ENCODE peak calls at places on chromosomes 5 and 9, in eight cellular contexts. One of them, this sample, is unnamed. For H3K4me1, the result is how much of the 10 kb centered on the place peaks cover.

GRCh38 chr5:424259-425110 is 18.5 kb upstream of the EXOC3 start:
- DNase-seq in ovary: no peak
- DNase-seq in stomach: no peak
- DNase-seq in left ventricle myocardium inferior: no peak
- DNase-seq in A549: no peak
- DNase-seq in CD8-positive, alpha-beta T cell: no peak
- DNase-seq in transverse colon: no peak
- DNase-seq in mesendoderm: no peak
- DNase-seq in this sample: no peak

GRCh38 chr5:61228691-61229280 is 66.5 kb upstream of the SMIM15 start:
- DNase-seq in ovary: no peak
- DNase-seq in stomach: no peak
- DNase-seq in left ventricle myocardium inferior: no peak
- DNase-seq in A549: no peak
- DNase-seq in CD8-positive, alpha-beta T cell: no peak
- DNase-seq in transverse colon: no peak
- DNase-seq in mesendoderm: no peak
- DNase-seq in this sample: no peak

GRCh38 chr9:91347370-91347769 is 14.3 kb downstream of the AUH start:
- DNase-seq in ovary: no peak
- DNase-seq in stomach: no peak
- DNase-seq in left ventricle myocardium inferior: no peak
- DNase-seq in A549: no peak
- DNase-seq in CD8-positive, alpha-beta T cell: no peak
- DNase-seq in transverse colon: no peak
- DNase-seq in mesendoderm: no peak
- DNase-seq in this sample: no peak

GRCh38 chr5:56825222-56825824 is 10.0 kb downstream of the MAP3K1 start:
- DNase-seq in ovary: no peak
- DNase-seq in stomach: no peak
- DNase-seq in left ventricle myocardium inferior: no peak
- DNase-seq in A549: no peak
- DNase-seq in CD8-positive, alpha-beta T cell: no peak
- DNase-seq in transverse colon: no peak
- DNase-seq in mesendoderm: peak
- DNase-seq in this sample: no peak

GRCh38 chr5:171577940-171578856 is 158.8 kb downstream of the FGF18 start:
- DNase-seq in ovary: no peak
- DNase-seq in stomach: no peak
- DNase-seq in left ventricle myocardium inferior: peak
- DNase-seq in A549: no peak
- DNase-seq in CD8-positive, alpha-beta T cell: no peak
- DNase-seq in transverse colon: no peak
- DNase-seq in mesendoderm: no peak
- DNase-seq in this sample: peak

GRCh38 chr5:151618907-151619306 is 27.8 kb upstream of the FAT2 start:
- DNase-seq in ovary: no peak
- DNase-seq in stomach: no peak
- DNase-seq in left ventricle myocardium inferior: no peak
- DNase-seq in A549: no peak
- DNase-seq in CD8-positive, alpha-beta T cell: no peak
- DNase-seq in transverse colon: no peak
- DNase-seq in mesendoderm: peak
- DNase-seq in this sample: no peak

GRCh38 chr5:65832603-65833228 is 93.7 kb upstream of the ERBIN start:
- DNase-seq in ovary: no peak
- DNase-seq in stomach: no peak
- DNase-seq in left ventricle myocardium inferior: no peak
- DNase-seq in A549: no peak
- DNase-seq in CD8-positive, alpha-beta T cell: no peak
- DNase-seq in transverse colon: no peak
- DNase-seq in mesendoderm: no peak
- DNase-seq in this sample: no peak

GRCh38 chr9:90508940-90509339 is 133.7 kb downstream of the DIRAS2 start:
- DNase-seq in ovary: no peak
- DNase-seq in stomach: no peak
- DNase-seq in left ventricle myocardium inferior: no peak
- DNase-seq in A549: no peak
- DNase-seq in CD8-positive, alpha-beta T cell: no peak
- DNase-seq in transverse colon: no peak
- DNase-seq in mesendoderm: peak
- DNase-seq in this sample: no peak

GRCh38 chr5:54944364-54944763 is 41.0 kb downstream of the ESM1 start:
- DNase-seq in ovary: no peak
- DNase-seq in stomach: no peak
- DNase-seq in left ventricle myocardium inferior: no peak
- DNase-seq in A549: peak
- DNase-seq in CD8-positive, alpha-beta T cell: peak
- DNase-seq in transverse colon: no peak
- DNase-seq in mesendoderm: no peak
- DNase-seq in this sample: peak

GRCh38 chr5:93395891-93396465 is 185.0 kb downstream of the NR2F1-AS1 start:
- DNase-seq in ovary: no peak
- DNase-seq in stomach: no peak
- DNase-seq in left ventricle myocardium inferior: no peak
- DNase-seq in A549: no peak
- DNase-seq in CD8-positive, alpha-beta T cell: no peak
- DNase-seq in transverse colon: no peak
- DNase-seq in mesendoderm: peak
- DNase-seq in this sample: no peak

GRCh38 chr9:131436386-131436785 is 42.5 kb downstream of the PRRC2B start:
- DNase-seq in ovary: no peak
- DNase-seq in stomach: no peak
- DNase-seq in left ventricle myocardium inferior: peak
- DNase-seq in A549: no peak
- DNase-seq in CD8-positive, alpha-beta T cell: no peak
- DNase-seq in transverse colon: no peak
- DNase-seq in mesendoderm: no peak
- DNase-seq in this sample: peak

GRCh38 chr5:144336619-144337018 is 165.9 kb downstream of the KCTD16 start:
- DNase-seq in ovary: no peak
- DNase-seq in stomach: no peak
- DNase-seq in left ventricle myocardium inferior: no peak
- DNase-seq in A549: no peak
- DNase-seq in CD8-positive, alpha-beta T cell: no peak
- DNase-seq in transverse colon: no peak
- DNase-seq in mesendoderm: no peak
- DNase-seq in this sample: no peak

GRCh38 chr5:64666058-64666457 is 24.2 kb upstream of the SHISAL2B start:
- DNase-seq in ovary: no peak
- DNase-seq in stomach: no peak
- DNase-seq in left ventricle myocardium inferior: no peak
- DNase-seq in A549: no peak
- DNase-seq in CD8-positive, alpha-beta T cell: no peak
- DNase-seq in transverse colon: no peak
- DNase-seq in mesendoderm: peak
- DNase-seq in this sample: no peak

GRCh38 chr5:13692172-13692571 is 252.3 kb downstream of the DNAH5 start:
- DNase-seq in ovary: no peak
- DNase-seq in stomach: no peak
- DNase-seq in left ventricle myocardium inferior: no peak
- DNase-seq in A549: no peak
- DNase-seq in CD8-positive, alpha-beta T cell: no peak
- DNase-seq in transverse colon: no peak
- DNase-seq in mesendoderm: no peak
- DNase-seq in this sample: no peak

GRCh38 chr9:93562157-93562556 is 14.2 kb upstream of the PHF2 start:
- DNase-seq in ovary: no peak
- DNase-seq in stomach: no peak
- DNase-seq in left ventricle myocardium inferior: no peak
- DNase-seq in A549: no peak
- DNase-seq in CD8-positive, alpha-beta T cell: no peak
- DNase-seq in transverse colon: no peak
- DNase-seq in mesendoderm: no peak
- DNase-seq in this sample: no peak

GRCh38 chr9:34989946-34990635 is 546 bp downstream of the DNAJB5 start:
- DNase-seq in ovary: peak
- DNase-seq in stomach: peak
- DNase-seq in left ventricle myocardium inferior: peak
- DNase-seq in A549: no peak
- DNase-seq in CD8-positive, alpha-beta T cell: no peak
- DNase-seq in transverse colon: peak
- DNase-seq in mesendoderm: peak
- DNase-seq in this sample: peak

GRCh38 chr5:150335778-150336177 is 21.7 kb upstream of the TCOF1 start:
- DNase-seq in ovary: no peak
- DNase-seq in stomach: no peak
- DNase-seq in left ventricle myocardium inferior: no peak
- DNase-seq in A549: no peak
- DNase-seq in CD8-positive, alpha-beta T cell: no peak
- DNase-seq in transverse colon: no peak
- DNase-seq in mesendoderm: no peak
- DNase-seq in this sample: no peak

GRCh38 chr5:1951165-1951816 is 68.6 kb upstream of the IRX4 start:
- DNase-seq in ovary: no peak
- DNase-seq in stomach: no peak
- DNase-seq in left ventricle myocardium inferior: no peak
- DNase-seq in A549: no peak
- DNase-seq in CD8-positive, alpha-beta T cell: no peak
- DNase-seq in transverse colon: no peak
- DNase-seq in mesendoderm: no peak
- DNase-seq in this sample: no peak

GRCh38 chr5:14742427-14743010 is 78.0 kb downstream of the OTULIN start:
- DNase-seq in ovary: no peak
- DNase-seq in stomach: no peak
- DNase-seq in left ventricle myocardium inferior: no peak
- DNase-seq in A549: no peak
- DNase-seq in CD8-positive, alpha-beta T cell: no peak
- DNase-seq in transverse colon: no peak
- DNase-seq in mesendoderm: no peak
- DNase-seq in this sample: no peak

GRCh38 chr5:644509-644908 is 32.4 kb downstream of the CEP72 start:
- DNase-seq in ovary: no peak
- DNase-seq in stomach: no peak
- DNase-seq in left ventricle myocardium inferior: no peak
- DNase-seq in A549: no peak
- DNase-seq in CD8-positive, alpha-beta T cell: no peak
- DNase-seq in transverse colon: no peak
- DNase-seq in mesendoderm: no peak
- DNase-seq in this sample: no peak

GRCh38 chr5:99034336-99034735 is 105.5 kb upstream of the CHD1 start:
- DNase-seq in ovary: no peak
- DNase-seq in stomach: peak
- DNase-seq in left ventricle myocardium inferior: no peak
- DNase-seq in A549: no peak
- DNase-seq in CD8-positive, alpha-beta T cell: no peak
- DNase-seq in transverse colon: peak
- DNase-seq in mesendoderm: no peak
- DNase-seq in this sample: no peak

GRCh38 chr5:90901263-90901662 is 342.7 kb downstream of the ADGRV1 start:
- DNase-seq in ovary: no peak
- DNase-seq in stomach: no peak
- DNase-seq in left ventricle myocardium inferior: no peak
- DNase-seq in A549: no peak
- DNase-seq in CD8-positive, alpha-beta T cell: no peak
- DNase-seq in transverse colon: no peak
- DNase-seq in mesendoderm: no peak
- DNase-seq in this sample: no peak

GRCh38 chr5:142754031-142754430 is 16.1 kb upstream of the ARHGAP26 start:
- DNase-seq in ovary: no peak
- DNase-seq in stomach: no peak
- DNase-seq in left ventricle myocardium inferior: no peak
- DNase-seq in A549: no peak
- DNase-seq in CD8-positive, alpha-beta T cell: no peak
- DNase-seq in transverse colon: no peak
- DNase-seq in mesendoderm: no peak
- DNase-seq in this sample: no peak

GRCh38 chr5:87121315-87122170 is 146.1 kb upstream of the RASA1 start:
- DNase-seq in ovary: no peak
- DNase-seq in stomach: no peak
- DNase-seq in left ventricle myocardium inferior: no peak
- DNase-seq in A549: peak
- DNase-seq in CD8-positive, alpha-beta T cell: peak
- DNase-seq in transverse colon: peak
- DNase-seq in mesendoderm: peak
- DNase-seq in this sample: no peak

GRCh38 chr9:101366038-101366756 is 18.6 kb downstream of the BAAT start:
- DNase-seq in ovary: no peak
- DNase-seq in stomach: no peak
- DNase-seq in left ventricle myocardium inferior: no peak
- DNase-seq in A549: peak
- DNase-seq in CD8-positive, alpha-beta T cell: no peak
- DNase-seq in transverse colon: no peak
- DNase-seq in mesendoderm: no peak
- DNase-seq in this sample: no peak
- H3K27ac ChIP-seq in ovary: no peak
- H3K27ac ChIP-seq in stomach: no peak
- H3K27ac ChIP-seq in left ventricle myocardium inferior: no peak
- H3K27ac ChIP-seq in A549: peak
- H3K27ac ChIP-seq in CD8-positive, alpha-beta T cell: no peak
- H3K27ac ChIP-seq in transverse colon: no peak
- H3K27ac ChIP-seq in mesendoderm: no peak
- H3K27ac ChIP-seq in this sample: no peak

DNA sequence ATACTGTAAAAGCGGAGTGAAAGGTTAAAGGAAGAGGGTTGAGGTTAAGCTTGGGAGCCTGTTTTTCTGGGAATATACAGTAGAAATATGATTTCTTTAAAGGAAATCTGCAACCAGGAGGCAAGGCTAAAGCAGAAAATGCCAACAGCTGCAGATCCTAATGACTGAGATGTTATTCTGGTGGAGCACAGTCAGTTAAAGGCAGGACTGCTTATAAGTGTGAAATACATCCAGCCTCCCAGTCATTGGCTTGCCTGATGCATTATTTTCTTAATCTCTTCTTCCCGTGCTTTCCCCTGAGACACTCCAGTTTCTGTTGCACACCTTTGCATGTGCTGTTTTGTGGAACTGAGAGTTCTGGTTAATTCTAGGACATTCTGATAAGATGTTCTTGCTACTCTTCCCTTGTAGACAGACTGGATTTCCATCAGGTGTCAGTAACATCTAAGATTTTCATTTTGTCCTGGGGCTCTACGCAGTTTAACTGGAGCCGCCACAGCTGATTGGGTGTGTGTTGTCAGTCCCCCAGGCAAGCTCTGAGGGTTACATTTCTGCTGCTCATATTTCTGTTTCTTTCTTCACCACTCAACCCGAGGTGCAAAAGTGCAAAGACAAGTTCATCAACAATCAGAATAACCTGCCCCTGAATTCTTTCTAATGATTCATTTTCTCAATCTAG is 44.4 kb downstream of the CAST start:
- DNase-seq in ovary: no peak
- DNase-seq in stomach: no peak
- DNase-seq in left ventricle myocardium inferior: no peak
- DNase-seq in A549: no peak
- DNase-seq in CD8-positive, alpha-beta T cell: no peak
- DNase-seq in transverse colon: no peak
- DNase-seq in mesendoderm: no peak
- DNase-seq in this sample: no peak
- H3K4me1 ChIP-seq in ovary: under half
- H3K4me1 ChIP-seq in stomach: under half
- H3K4me1 ChIP-seq in left ventricle myocardium inferior: half or more
- H3K4me1 ChIP-seq in A549: under half
- H3K4me1 ChIP-seq in CD8-positive, alpha-beta T cell: under half
- H3K4me1 ChIP-seq in transverse colon: under half
- H3K4me1 ChIP-seq in mesendoderm: under half
- H3K4me1 ChIP-seq in this sample: under half

GRCh38 chr5:172839669-172840068 is 5.6 kb downstream of the ERGIC1 start:
- DNase-seq in ovary: no peak
- DNase-seq in stomach: peak
- DNase-seq in left ventricle myocardium inferior: no peak
- DNase-seq in A549: no peak
- DNase-seq in CD8-positive, alpha-beta T cell: no peak
- DNase-seq in transverse colon: no peak
- DNase-seq in mesendoderm: no peak
- DNase-seq in this sample: no peak
- H3K27ac ChIP-seq in ovary: peak
- H3K27ac ChIP-seq in stomach: peak
- H3K27ac ChIP-seq in left ventricle myocardium inferior: peak
- H3K27ac ChIP-seq in A549: peak
- H3K27ac ChIP-seq in CD8-positive, alpha-beta T cell: no peak
- H3K27ac ChIP-seq in transverse colon: peak
- H3K27ac ChIP-seq in mesendoderm: no peak
- H3K27ac ChIP-seq in this sample: peak

GRCh38 chr5:110021251-110021650 is 331.5 kb downstream of the MAN2A1 start:
- DNase-seq in ovary: no peak
- DNase-seq in stomach: no peak
- DNase-seq in left ventricle myocardium inferior: no peak
- DNase-seq in A549: no peak
- DNase-seq in CD8-positive, alpha-beta T cell: no peak
- DNase-seq in transverse colon: no peak
- DNase-seq in mesendoderm: no peak
- DNase-seq in this sample: no peak
- H3K4me1 ChIP-seq in ovary: under half
- H3K4me1 ChIP-seq in stomach: under half
- H3K4me1 ChIP-seq in left ventricle myocardium inferior: under half
- H3K4me1 ChIP-seq in A549: under half
- H3K4me1 ChIP-seq in CD8-positive, alpha-beta T cell: under half
- H3K4me1 ChIP-seq in transverse colon: under half
- H3K4me1 ChIP-seq in mesendoderm: under half
- H3K4me1 ChIP-seq in this sample: under half